ENCODE peak calls at places on chromosomes 1 and 21, in ten cellular contexts. K is psoas muscle, R is endodermal cell, C is HFF-Myc, O is tibial artery, A is OCI-LY7, H is AG09309, S is prostate gland, E is hepatocyte, V is stomach. G is an unnamed sample.
A peak's percentile ranks its signal among the peaks of the same experiment; 100 is the strongest.

GRCh38 chr21:17818158-17819113 is 720 bp downstream of the C21orf91 start:
- DNase-seq in K (peak; percentile 61), R (peak; percentile 80), C (no peak), O (peak; percentile 66), A (peak; percentile 78), H (no peak), S (peak; percentile 59), E (peak; percentile 62), V (peak; percentile 34), G (peak; percentile 20)

GRCh38 chr1:24725209-24725651 is 20.0 kb upstream of the CLIC4 start:
- DNase-seq in K (no peak), R (peak; percentile 95), C (no peak), O (no peak), A (no peak), H (no peak), S (no peak), E (no peak), V (no peak), G (no peak)

GRCh38 chr1:57040831-57041230 is 75.0 kb upstream of the C8B start:
- DNase-seq in K (no peak), R (no peak), C (no peak), O (no peak), A (no peak), H (no peak), S (no peak), E (no peak), V (no peak), G (no peak)

GRCh38 chr21:46509760-46510159 is 51.1 kb downstream of the DIP2A start:
- DNase-seq in K (no peak), R (no peak), C (no peak), O (no peak), A (no peak), H (no peak), S (peak; percentile 47), E (peak; percentile 52), V (peak; percentile 95), G (peak; percentile 4)

GRCh38 chr1:93716974-93717373 is 35.3 kb upstream of the BCAR3 start:
- DNase-seq in K (no peak), R (peak; percentile 40), C (peak; percentile 51), O (no peak), A (no peak), H (no peak), S (no peak), E (no peak), V (no peak), G (no peak)

GRCh38 chr1:218573871-218574270 is 228.7 kb downstream of the TGFB2 start:
- DNase-seq in K (no peak), R (no peak), C (no peak), O (no peak), A (no peak), H (no peak), S (no peak), E (no peak), V (no peak), G (no peak)

GRCh38 chr1:12448746-12449177 is 169.2 kb downstream of the DHRS3 start:
- DNase-seq in K (no peak), R (peak; percentile 49), C (no peak), O (no peak), A (no peak), H (peak; percentile 62), S (no peak), E (peak; percentile 38), V (no peak), G (peak; percentile 89)

GRCh38 chr1:177585492-177586220 is 384.2 kb downstream of the SEC16B start:
- DNase-seq in K (no peak), R (no peak), C (no peak), O (no peak), A (no peak), H (no peak), S (peak; percentile 72), E (peak; percentile 80), V (peak; percentile 54), G (no peak)

GRCh38 chr1:89883030-89883379 is 62.2 kb downstream of the LRRC8D start:
- DNase-seq in K (no peak), R (no peak), C (no peak), O (no peak), A (no peak), H (no peak), S (no peak), E (no peak), V (no peak), G (no peak)

GRCh38 chr1:89881415-89882058 is 60.7 kb downstream of the LRRC8D start:
- DNase-seq in K (no peak), R (no peak), C (no peak), O (no peak), A (no peak), H (no peak), S (no peak), E (no peak), V (no peak), G (no peak)

GRCh38 chr1:89882348-89883029 is 61.7 kb downstream of the LRRC8D start:
- DNase-seq in K (no peak), R (no peak), C (no peak), O (no peak), A (no peak), H (no peak), S (no peak), E (no peak), V (no peak), G (no peak)

GRCh38 chr1:89887270-89887669 is 66.4 kb downstream of the LRRC8D start:
- DNase-seq in K (no peak), R (no peak), C (no peak), O (no peak), A (no peak), H (no peak), S (no peak), E (peak; percentile 52), V (no peak), G (peak; percentile 67)

GRCh38 chr1:89884718-89885596 is 64.1 kb downstream of the LRRC8D start:
- DNase-seq in K (no peak), R (no peak), C (no peak), O (no peak), A (no peak), H (no peak), S (no peak), E (no peak), V (no peak), G (no peak)
- TF ChIP-seq CTCF in K (no peak), R (no peak), C (no peak), O (no peak), A (no peak), H (no peak), S (no peak), E (no peak), V (no peak), G (no peak)

DNA sequence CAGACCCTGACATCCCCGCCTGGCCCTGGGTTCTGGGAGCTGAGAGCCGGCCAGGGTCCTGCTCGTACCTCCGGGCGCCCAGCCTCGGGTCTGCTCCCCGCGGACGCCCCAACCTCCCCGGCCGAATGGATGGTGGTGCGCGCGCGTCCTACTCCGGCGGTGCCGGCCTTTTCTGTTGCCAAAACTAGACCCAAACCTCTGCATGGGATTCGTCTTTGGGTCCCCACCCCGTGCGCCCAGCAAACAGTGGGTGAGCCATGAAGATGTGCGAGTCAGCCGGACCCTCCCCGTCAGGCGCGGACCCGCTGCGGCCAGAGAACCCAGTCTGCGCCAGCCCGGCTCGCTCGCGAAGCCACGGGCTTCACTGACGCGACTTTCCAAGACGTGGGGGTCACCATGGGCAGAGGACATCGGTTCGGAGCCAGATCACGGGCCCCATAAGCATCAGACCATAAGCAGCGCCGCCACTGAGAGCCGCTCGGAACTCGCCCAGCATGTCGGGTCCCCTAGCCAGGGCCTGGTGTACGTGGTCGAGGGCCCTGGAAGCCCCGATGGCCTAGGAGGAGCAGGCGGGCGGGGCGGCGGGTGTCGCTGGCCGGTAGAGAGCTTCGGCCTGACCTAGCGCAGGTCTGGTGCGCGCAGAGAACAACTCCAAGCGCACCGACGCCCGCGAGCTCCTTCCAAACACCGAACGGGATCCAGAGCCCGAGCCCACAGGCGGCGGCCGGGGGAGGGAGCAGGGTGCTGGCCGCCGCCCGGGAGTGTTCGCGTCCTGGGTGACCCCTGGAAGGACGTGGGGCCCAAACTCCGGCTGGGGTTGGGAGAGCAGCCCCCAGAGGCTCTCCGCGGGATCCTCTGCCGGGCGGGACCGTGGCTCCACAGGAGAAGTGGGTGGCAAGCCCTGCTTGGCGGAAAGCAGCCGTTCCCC is 1.0 kb upstream of the TP73 start:
- DNase-seq in K (no peak), R (peak; percentile 85), C (no peak), O (no peak), A (no peak), H (no peak), S (no peak), E (no peak), V (no peak), G (no peak)
- H3K4me3 ChIP-seq in K (peak overlapping the region; percentile 100), R (no peak overlapping the region), C (no peak overlapping the region), O (peak overlapping the region; percentile 94), A (no peak overlapping the region), H (no peak overlapping the region), S (peak overlapping the region; percentile 47), E (no peak overlapping the region), V (peak overlapping the region; percentile 34), G (no peak overlapping the region)

GRCh38 chr1:235368428-235368827 is 1.2 kb downstream of the TBCE start:
- DNase-seq in K (no peak), R (no peak), C (no peak), O (no peak), A (no peak), H (no peak), S (no peak), E (no peak), V (no peak), G (no peak)

GRCh38 chr1:235366286-235366685 is 941 bp upstream of the TBCE start:
- DNase-seq in K (no peak), R (no peak), C (no peak), O (no peak), A (no peak), H (no peak), S (no peak), E (no peak), V (no peak), G (no peak)

GRCh38 chr1:235369802-235370201 is 2.6 kb downstream of the TBCE start:
- DNase-seq in K (no peak), R (no peak), C (no peak), O (no peak), A (no peak), H (no peak), S (no peak), E (no peak), V (no peak), G (no peak)

GRCh38 chr1:235367000-235367908 is at the start of gene TBCE:
- DNase-seq in K (peak; percentile 98), R (peak; percentile 99), C (peak; percentile 91), O (peak; percentile 98), A (peak; percentile 95), H (peak; percentile 86), S (peak; percentile 98), E (peak; percentile 99), V (peak; percentile 98), G (peak; percentile 95)
- TF ChIP-seq CTCF in K (no peak), R (peak; percentile 25), C (no peak), O (no peak), A (no peak), H (peak; percentile 19), S (no peak), E (peak; percentile 17), V (no peak), G (peak; percentile 22)

GRCh38 chr1:228733576-228733975 is 1.7 kb upstream of the RHOU start:
- DNase-seq in K (no peak), R (no peak), C (no peak), O (no peak), A (no peak), H (no peak), S (no peak), E (no peak), V (no peak), G (no peak)

GRCh38 chr1:228736844-228737415 is 1.7 kb downstream of the RHOU start:
- DNase-seq in K (no peak), R (peak; percentile 26), C (no peak), O (no peak), A (no peak), H (no peak), S (no peak), E (no peak), V (no peak), G (no peak)

GRCh38 chr1:228737613-228738012 is 2.3 kb downstream of the RHOU start:
- DNase-seq in K (no peak), R (peak; percentile 40), C (no peak), O (no peak), A (no peak), H (no peak), S (no peak), E (no peak), V (no peak), G (no peak)

GRCh38 chr1:228735871-228736586 is 750 bp downstream of the RHOU start:
- DNase-seq in K (peak; percentile 73), R (peak; percentile 80), C (no peak), O (peak; percentile 72), A (no peak), H (no peak), S (peak; percentile 49), E (peak; percentile 71), V (peak; percentile 68), G (peak; percentile 19)

DNA sequence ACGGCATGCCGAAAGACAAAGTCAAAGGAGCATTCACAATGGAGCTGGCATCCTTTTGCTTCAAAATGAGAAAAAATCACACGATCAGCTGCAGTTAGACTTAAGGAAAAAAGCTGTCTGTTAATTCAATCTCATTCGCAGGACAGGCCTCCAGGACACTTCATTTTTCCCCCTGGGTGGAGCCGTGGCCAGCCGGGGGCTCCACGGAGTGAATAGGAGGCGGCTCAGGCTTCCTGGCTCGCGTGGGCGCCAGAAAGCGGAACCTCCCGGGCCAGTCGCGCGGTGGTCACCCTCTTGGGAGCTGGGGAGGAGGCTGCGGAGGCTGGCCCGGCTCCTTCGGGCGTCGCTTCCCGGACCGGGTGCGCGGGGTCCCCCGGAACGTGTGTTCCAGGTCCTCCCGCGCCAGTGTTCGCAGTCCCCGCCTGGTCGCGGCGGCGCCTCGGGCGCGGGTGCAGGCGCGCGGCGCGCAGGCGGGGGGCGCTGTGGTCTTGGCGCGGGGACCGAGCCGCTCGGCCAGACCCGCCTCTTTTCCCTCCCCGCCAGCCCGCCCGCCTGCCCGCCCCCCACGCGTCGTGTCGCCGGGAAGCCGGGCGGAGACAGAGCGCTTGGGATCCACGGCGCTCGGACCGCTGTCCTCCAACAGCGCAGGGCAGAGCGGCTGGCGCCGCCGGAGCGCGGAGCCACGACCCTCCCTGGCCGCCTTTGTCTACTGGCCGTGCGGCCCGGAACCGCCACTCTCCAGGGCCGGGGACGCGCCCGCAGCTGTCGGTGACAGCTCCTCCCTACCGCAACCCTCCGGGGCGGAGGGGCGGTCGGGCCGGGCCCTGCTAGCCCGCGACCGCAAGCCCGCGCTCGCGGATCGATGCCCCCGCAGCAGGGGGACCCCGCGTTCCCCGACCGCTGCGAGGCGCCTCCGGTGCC is at the start of gene RHOU:
- DNase-seq in K (peak; percentile 87), R (peak; percentile 86), C (no peak), O (peak; percentile 88), A (no peak), H (no peak), S (peak; percentile 74), E (peak; percentile 93), V (peak; percentile 82), G (peak; percentile 50)
- H3K4me3 ChIP-seq in K (peak within 1 kb of the TSS; percentile 91), R (peak within 1 kb of the TSS; percentile 77), C (peak within 1 kb of the TSS; percentile 51), O (peak within 1 kb of the TSS; percentile 97), A (no peak within 1 kb of the TSS), H (peak within 1 kb of the TSS; percentile 48), S (peak within 1 kb of the TSS; percentile 83), E (peak within 1 kb of the TSS; percentile 74), V (peak within 1 kb of the TSS; percentile 94), G (peak within 1 kb of the TSS; percentile 63)